ENCODE peak calls at places on chromosomes 5 and 9, in ten cellular contexts. One of them, this sample, is unnamed.
A peak's percentile ranks its signal among the peaks of the same experiment; 100 is the strongest.

GRCh38 chr5:10856646-10857332 is 95.8 kb upstream of the DAP start:
- DNase-seq in nephron progenitor cell: peak; percentile 88
- DNase-seq in EL: peak; percentile 76
- DNase-seq in T-helper 2 cell: peak; percentile 9
- DNase-seq in cardiac muscle cell: peak; percentile 83
- DNase-seq in fibroblast of pulmonary artery: peak; percentile 37
- DNase-seq in mesenteric fat pad: no peak
- DNase-seq in astrocyte: peak; percentile 88
- DNase-seq in GM23248: peak; percentile 67
- DNase-seq in NCI-H524 treated with DMSO at 0.1 percent for 48 hours: no peak
- DNase-seq in this sample: peak; percentile 63

GRCh38 chr5:98713027-98713426 is 60.4 kb upstream of the RGMB start:
- DNase-seq in astrocyte: peak; percentile 70
- DNase-seq in EL: peak; percentile 29
- DNase-seq in mesenteric fat pad: no peak
- DNase-seq in NCI-H524 treated with DMSO at 0.1 percent for 48 hours: no peak
- DNase-seq in GM23248: peak; percentile 73
- DNase-seq in T-helper 2 cell: no peak
- DNase-seq in fibroblast of pulmonary artery: peak; percentile 50
- DNase-seq in nephron progenitor cell: no peak
- DNase-seq in cardiac muscle cell: no peak
- DNase-seq in this sample: no peak

GRCh38 chr5:6858419-6858818 is 145.2 kb downstream of the TENT4A start:
- DNase-seq in nephron progenitor cell: no peak
- DNase-seq in cardiac muscle cell: no peak
- DNase-seq in T-helper 2 cell: no peak
- DNase-seq in fibroblast of pulmonary artery: no peak
- DNase-seq in GM23248: no peak
- DNase-seq in EL: no peak
- DNase-seq in astrocyte: no peak
- DNase-seq in NCI-H524 treated with DMSO at 0.1 percent for 48 hours: no peak
- DNase-seq in mesenteric fat pad: no peak
- DNase-seq in this sample: no peak

GRCh38 chr5:157267766-157268480 is 2.0 kb downstream of the CYFIP2 start:
- DNase-seq in nephron progenitor cell: no peak
- DNase-seq in EL: no peak
- DNase-seq in T-helper 2 cell: no peak
- DNase-seq in GM23248: no peak
- DNase-seq in astrocyte: no peak
- DNase-seq in cardiac muscle cell: no peak
- DNase-seq in mesenteric fat pad: no peak
- DNase-seq in fibroblast of pulmonary artery: no peak
- DNase-seq in NCI-H524 treated with DMSO at 0.1 percent for 48 hours: no peak
- DNase-seq in this sample: no peak

GRCh38 chr9:80231847-80232246 is 660.1 kb downstream of the TLE4 start:
- DNase-seq in NCI-H524 treated with DMSO at 0.1 percent for 48 hours: no peak
- DNase-seq in EL: no peak
- DNase-seq in fibroblast of pulmonary artery: no peak
- DNase-seq in nephron progenitor cell: no peak
- DNase-seq in cardiac muscle cell: no peak
- DNase-seq in astrocyte: no peak
- DNase-seq in GM23248: no peak
- DNase-seq in T-helper 2 cell: no peak
- DNase-seq in mesenteric fat pad: no peak
- DNase-seq in this sample: no peak

GRCh38 chr9:71858812-71859211 is 52.2 kb downstream of the ABHD17B start:
- DNase-seq in T-helper 2 cell: peak; percentile 92
- DNase-seq in cardiac muscle cell: no peak
- DNase-seq in fibroblast of pulmonary artery: no peak
- DNase-seq in NCI-H524 treated with DMSO at 0.1 percent for 48 hours: no peak
- DNase-seq in EL: peak; percentile 39
- DNase-seq in GM23248: peak; percentile 4
- DNase-seq in nephron progenitor cell: no peak
- DNase-seq in astrocyte: peak; percentile 28
- DNase-seq in mesenteric fat pad: no peak
- DNase-seq in this sample: no peak

GRCh38 chr9:137237759-137238726 is 3.0 kb upstream of the TUBB4B start:
- DNase-seq in nephron progenitor cell: no peak
- DNase-seq in fibroblast of pulmonary artery: no peak
- DNase-seq in T-helper 2 cell: no peak
- DNase-seq in EL: no peak
- DNase-seq in NCI-H524 treated with DMSO at 0.1 percent for 48 hours: no peak
- DNase-seq in mesenteric fat pad: no peak
- DNase-seq in astrocyte: no peak
- DNase-seq in GM23248: no peak
- DNase-seq in cardiac muscle cell: no peak
- DNase-seq in this sample: no peak

GRCh38 chr5:179149278-179149677 is 89.1 kb downstream of the ZNF354C start:
- DNase-seq in EL: no peak
- DNase-seq in fibroblast of pulmonary artery: no peak
- DNase-seq in cardiac muscle cell: no peak
- DNase-seq in GM23248: no peak
- DNase-seq in mesenteric fat pad: no peak
- DNase-seq in astrocyte: no peak
- DNase-seq in T-helper 2 cell: no peak
- DNase-seq in NCI-H524 treated with DMSO at 0.1 percent for 48 hours: no peak
- DNase-seq in nephron progenitor cell: no peak
- DNase-seq in this sample: no peak

GRCh38 chr9:138013836-138014569 is 136.4 kb downstream of the CACNA1B start:
- DNase-seq in cardiac muscle cell: no peak
- DNase-seq in GM23248: no peak
- DNase-seq in mesenteric fat pad: no peak
- DNase-seq in T-helper 2 cell: no peak
- DNase-seq in NCI-H524 treated with DMSO at 0.1 percent for 48 hours: no peak
- DNase-seq in astrocyte: no peak
- DNase-seq in EL: no peak
- DNase-seq in fibroblast of pulmonary artery: no peak
- DNase-seq in nephron progenitor cell: no peak
- DNase-seq in this sample: no peak

GRCh38 chr5:1420211-1421195 is 24.7 kb downstream of the SLC6A3 start:
- DNase-seq in T-helper 2 cell: no peak
- DNase-seq in astrocyte: no peak
- DNase-seq in NCI-H524 treated with DMSO at 0.1 percent for 48 hours: no peak
- DNase-seq in EL: no peak
- DNase-seq in GM23248: peak; percentile 23
- DNase-seq in fibroblast of pulmonary artery: no peak
- DNase-seq in cardiac muscle cell: no peak
- DNase-seq in nephron progenitor cell: no peak
- DNase-seq in mesenteric fat pad: peak; percentile 86
- DNase-seq in this sample: no peak

GRCh38 chr5:73438897-73439470 is 9.6 kb downstream of the FOXD1 start:
- DNase-seq in T-helper 2 cell: no peak
- DNase-seq in EL: no peak
- DNase-seq in nephron progenitor cell: no peak
- DNase-seq in mesenteric fat pad: no peak
- DNase-seq in cardiac muscle cell: no peak
- DNase-seq in GM23248: peak; percentile 26
- DNase-seq in fibroblast of pulmonary artery: no peak
- DNase-seq in NCI-H524 treated with DMSO at 0.1 percent for 48 hours: no peak
- DNase-seq in astrocyte: no peak
- DNase-seq in this sample: no peak

GRCh38 chr5:79540939-79541338 is 27.0 kb upstream of the HOMER1 start:
- DNase-seq in NCI-H524 treated with DMSO at 0.1 percent for 48 hours: no peak
- DNase-seq in astrocyte: no peak
- DNase-seq in GM23248: no peak
- DNase-seq in T-helper 2 cell: no peak
- DNase-seq in nephron progenitor cell: no peak
- DNase-seq in fibroblast of pulmonary artery: no peak
- DNase-seq in cardiac muscle cell: no peak
- DNase-seq in mesenteric fat pad: no peak
- DNase-seq in EL: no peak
- DNase-seq in this sample: no peak

GRCh38 chr9:38437193-38437823 is 13.1 kb upstream of the IGFBPL1 start:
- DNase-seq in nephron progenitor cell: no peak
- DNase-seq in T-helper 2 cell: no peak
- DNase-seq in NCI-H524 treated with DMSO at 0.1 percent for 48 hours: no peak
- DNase-seq in GM23248: peak; percentile 39
- DNase-seq in mesenteric fat pad: no peak
- DNase-seq in cardiac muscle cell: no peak
- DNase-seq in fibroblast of pulmonary artery: no peak
- DNase-seq in EL: peak; percentile 62
- DNase-seq in astrocyte: peak; percentile 34
- DNase-seq in this sample: no peak

GRCh38 chr9:7785813-7786212 is 13.8 kb downstream of the DMAC1 start:
- DNase-seq in EL: no peak
- DNase-seq in astrocyte: no peak
- DNase-seq in T-helper 2 cell: no peak
- DNase-seq in mesenteric fat pad: no peak
- DNase-seq in GM23248: no peak
- DNase-seq in nephron progenitor cell: no peak
- DNase-seq in NCI-H524 treated with DMSO at 0.1 percent for 48 hours: no peak
- DNase-seq in cardiac muscle cell: no peak
- DNase-seq in fibroblast of pulmonary artery: no peak
- DNase-seq in this sample: no peak

GRCh38 chr5:158546748-158547147 is 553.0 kb downstream of the EBF1 start:
- DNase-seq in cardiac muscle cell: no peak
- DNase-seq in fibroblast of pulmonary artery: no peak
- DNase-seq in T-helper 2 cell: no peak
- DNase-seq in astrocyte: no peak
- DNase-seq in GM23248: peak; percentile 53
- DNase-seq in NCI-H524 treated with DMSO at 0.1 percent for 48 hours: no peak
- DNase-seq in EL: no peak
- DNase-seq in mesenteric fat pad: no peak
- DNase-seq in nephron progenitor cell: no peak
- DNase-seq in this sample: peak; percentile 75

GRCh38 chr9:2093920-2094597 is 78.9 kb downstream of the SMARCA2 start:
- DNase-seq in astrocyte: peak; percentile 74
- DNase-seq in EL: peak; percentile 63
- DNase-seq in cardiac muscle cell: peak; percentile 54
- DNase-seq in nephron progenitor cell: no peak
- DNase-seq in fibroblast of pulmonary artery: peak; percentile 64
- DNase-seq in GM23248: peak; percentile 73
- DNase-seq in mesenteric fat pad: no peak
- DNase-seq in NCI-H524 treated with DMSO at 0.1 percent for 48 hours: no peak
- DNase-seq in T-helper 2 cell: no peak
- DNase-seq in this sample: no peak

GRCh38 chr5:116654890-116655289 is 80.3 kb upstream of the SEMA6A start:
- DNase-seq in fibroblast of pulmonary artery: no peak
- DNase-seq in astrocyte: no peak
- DNase-seq in GM23248: no peak
- DNase-seq in cardiac muscle cell: no peak
- DNase-seq in NCI-H524 treated with DMSO at 0.1 percent for 48 hours: no peak
- DNase-seq in EL: no peak
- DNase-seq in mesenteric fat pad: no peak
- DNase-seq in nephron progenitor cell: no peak
- DNase-seq in T-helper 2 cell: no peak
- DNase-seq in this sample: no peak

GRCh38 chr5:132506094-132506692 is 15.6 kb upstream of the IRF1 start:
- DNase-seq in EL: peak; percentile 96
- DNase-seq in GM23248: peak; percentile 95
- DNase-seq in T-helper 2 cell: peak; percentile 59
- DNase-seq in mesenteric fat pad: no peak
- DNase-seq in nephron progenitor cell: no peak
- DNase-seq in astrocyte: peak; percentile 95
- DNase-seq in NCI-H524 treated with DMSO at 0.1 percent for 48 hours: no peak
- DNase-seq in fibroblast of pulmonary artery: peak; percentile 91
- DNase-seq in cardiac muscle cell: peak; percentile 51
- DNase-seq in this sample: no peak

GRCh38 chr9:79694208-79694607 is 122.4 kb downstream of the TLE4 start:
- DNase-seq in GM23248: peak; percentile 1
- DNase-seq in cardiac muscle cell: no peak
- DNase-seq in astrocyte: no peak
- DNase-seq in nephron progenitor cell: no peak
- DNase-seq in mesenteric fat pad: no peak
- DNase-seq in T-helper 2 cell: no peak
- DNase-seq in NCI-H524 treated with DMSO at 0.1 percent for 48 hours: no peak
- DNase-seq in fibroblast of pulmonary artery: no peak
- DNase-seq in EL: no peak
- DNase-seq in this sample: no peak

GRCh38 chr5:16639206-16639605 is 22.4 kb upstream of the RETREG1 start:
- DNase-seq in EL: no peak
- DNase-seq in T-helper 2 cell: no peak
- DNase-seq in astrocyte: no peak
- DNase-seq in GM23248: no peak
- DNase-seq in cardiac muscle cell: no peak
- DNase-seq in mesenteric fat pad: no peak
- DNase-seq in nephron progenitor cell: no peak
- DNase-seq in fibroblast of pulmonary artery: no peak
- DNase-seq in NCI-H524 treated with DMSO at 0.1 percent for 48 hours: no peak
- DNase-seq in this sample: no peak

GRCh38 chr5:39476466-39477215 is 51.9 kb upstream of the DAB2 start:
- DNase-seq in EL: peak; percentile 78
- DNase-seq in astrocyte: peak; percentile 78
- DNase-seq in T-helper 2 cell: no peak
- DNase-seq in nephron progenitor cell: no peak
- DNase-seq in cardiac muscle cell: no peak
- DNase-seq in mesenteric fat pad: no peak
- DNase-seq in GM23248: peak; percentile 90
- DNase-seq in fibroblast of pulmonary artery: peak; percentile 89
- DNase-seq in NCI-H524 treated with DMSO at 0.1 percent for 48 hours: no peak
- DNase-seq in this sample: no peak

GRCh38 chr9:37229455-37229854 is 109.1 kb downstream of the ZCCHC7 start:
- DNase-seq in fibroblast of pulmonary artery: no peak
- DNase-seq in cardiac muscle cell: no peak
- DNase-seq in NCI-H524 treated with DMSO at 0.1 percent for 48 hours: no peak
- DNase-seq in EL: no peak
- DNase-seq in astrocyte: no peak
- DNase-seq in mesenteric fat pad: no peak
- DNase-seq in nephron progenitor cell: no peak
- DNase-seq in T-helper 2 cell: no peak
- DNase-seq in GM23248: no peak
- DNase-seq in this sample: no peak

GRCh38 chr5:96826071-96826470 is 18.3 kb upstream of the ERAP1 start:
- DNase-seq in NCI-H524 treated with DMSO at 0.1 percent for 48 hours: no peak
- DNase-seq in EL: no peak
- DNase-seq in nephron progenitor cell: no peak
- DNase-seq in cardiac muscle cell: no peak
- DNase-seq in GM23248: no peak
- DNase-seq in mesenteric fat pad: no peak
- DNase-seq in fibroblast of pulmonary artery: no peak
- DNase-seq in astrocyte: no peak
- DNase-seq in T-helper 2 cell: no peak
- DNase-seq in this sample: no peak

GRCh38 chr5:42908086-42908485 is 96.4 kb upstream of the SELENOP start:
- DNase-seq in nephron progenitor cell: no peak
- DNase-seq in T-helper 2 cell: no peak
- DNase-seq in fibroblast of pulmonary artery: no peak
- DNase-seq in NCI-H524 treated with DMSO at 0.1 percent for 48 hours: no peak
- DNase-seq in GM23248: no peak
- DNase-seq in mesenteric fat pad: no peak
- DNase-seq in cardiac muscle cell: no peak
- DNase-seq in EL: no peak
- DNase-seq in astrocyte: no peak
- DNase-seq in this sample: no peak